ENCODE peak calls at places on chromosomes 12 and 14, in seven cellular contexts. B, J, C, U, Z, M and X are unnamed samples.

GRCh38 chr12:131084341-131085011 is 130.8 kb downstream of the ADGRD1 start:
- DNase-seq in B (peak), U (no peak), Z (no peak), C (no peak), J (no peak), M (no peak), X (peak)

GRCh38 chr12:45327823-45328383 is 112.0 kb downstream of the ANO6 start:
- DNase-seq in B (no peak), J (no peak), U (no peak), C (no peak), Z (no peak), M (no peak), X (no peak)

GRCh38 chr12:51975196-51975595 is 23.7 kb downstream of the ACVR1B start:
- DNase-seq in C (no peak), B (no peak), U (no peak), J (no peak), Z (no peak), M (no peak), X (no peak)

GRCh38 chr12:68222336-68222735 is 3.3 kb downstream of the IL26 start:
- DNase-seq in M (no peak), J (no peak), C (no peak), Z (no peak), U (no peak), B (no peak), X (no peak)

GRCh38 chr12:99911076-99911475 is 73.7 kb downstream of the ANKS1B start:
- DNase-seq in B (no peak), Z (no peak), J (no peak), U (no peak), C (peak), M (peak), X (no peak)

GRCh38 chr14:25351269-25351668 is 301.3 kb upstream of the STXBP6 start:
- DNase-seq in Z (no peak), B (no peak), U (no peak), J (no peak), M (no peak), C (no peak), X (no peak)

GRCh38 chr14:73472182-73473114 is 14.1 kb upstream of the NUMB start:
- DNase-seq in C (no peak), B (no peak), Z (no peak), J (no peak), U (peak), M (peak), X (no peak)

GRCh38 chr12:16611146-16611545 is 5.2 kb upstream of the LMO3 start:
- DNase-seq in M (no peak), J (no peak), B (no peak), Z (no peak), C (no peak), U (no peak), X (no peak)

GRCh38 chr14:34347683-34348082 is 114.4 kb downstream of the SPTSSA start:
- DNase-seq in B (no peak), J (no peak), M (no peak), U (no peak), C (no peak), Z (no peak), X (no peak)

DNA sequence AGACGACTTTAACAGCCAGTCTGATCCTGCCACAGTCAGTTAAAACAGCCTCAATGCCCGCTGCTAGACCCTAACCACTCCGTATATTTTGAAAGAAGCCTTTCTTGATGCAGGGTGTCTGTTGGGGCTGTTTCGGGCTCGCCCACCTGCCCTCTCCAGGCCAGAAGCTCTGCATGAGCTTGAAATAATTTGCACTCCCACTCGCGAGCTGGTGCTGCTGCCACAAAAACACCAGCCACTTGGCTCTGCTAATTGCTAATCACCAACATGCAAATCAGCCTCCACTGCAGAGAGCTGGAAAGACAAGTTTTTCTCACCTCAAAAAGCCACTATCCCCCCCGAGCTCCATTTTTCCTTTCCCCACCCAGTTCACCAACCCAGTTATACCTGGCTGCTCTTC is 15.5 kb downstream of the BAZ2A start:
- DNase-seq in M (no peak), Z (no peak), C (no peak), J (no peak), U (no peak), B (no peak), X (no peak)
- H3K4me3 ChIP-seq in M (no peak), Z (no peak), C (no peak), J (no peak), U (no peak), B (no peak), X (no peak)

DNA sequence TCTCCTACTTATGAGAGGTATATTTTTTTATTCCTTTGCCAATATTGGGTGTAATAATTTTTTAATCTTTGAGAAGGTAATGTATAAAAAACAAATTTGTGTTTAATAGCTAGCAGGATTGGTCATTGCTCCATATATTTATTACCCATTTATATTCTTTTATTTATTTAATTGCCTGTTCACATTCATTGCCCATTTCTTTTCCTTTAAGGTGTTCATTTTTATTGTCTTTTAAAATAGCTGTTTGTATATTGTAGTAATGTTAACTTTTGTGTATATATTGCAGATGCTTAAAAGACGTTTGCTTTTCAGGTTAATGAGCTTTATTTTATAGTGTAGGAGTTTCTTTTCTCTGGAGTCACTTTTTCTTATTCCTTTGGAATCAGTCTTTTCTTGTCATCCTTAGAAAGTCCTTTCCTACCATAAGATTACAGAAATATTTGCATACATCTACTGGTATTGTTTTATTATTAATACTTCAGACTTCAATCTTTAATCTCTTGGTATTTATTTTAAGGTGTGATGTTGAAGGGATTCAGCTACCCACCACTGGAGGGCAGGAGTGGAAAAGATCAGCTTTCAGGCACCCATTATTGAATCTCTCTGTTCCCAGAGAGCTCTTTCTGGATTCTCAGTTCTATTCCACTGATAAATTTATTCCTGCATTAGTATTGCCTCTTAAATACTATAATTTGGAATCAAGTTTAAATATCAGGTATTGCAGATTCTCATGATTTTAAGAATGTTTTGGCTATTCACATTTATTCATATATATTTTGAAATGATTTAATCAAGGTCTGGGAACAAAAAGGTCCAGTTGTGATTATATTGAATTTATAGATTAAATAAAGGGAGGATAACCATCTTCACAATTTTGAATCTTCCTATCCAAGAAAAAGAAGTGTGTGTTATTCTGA is 17.3 kb downstream of the PPM1A start:
- DNase-seq in J (no peak), U (peak), C (no peak), Z (no peak), M (no peak), B (no peak), X (no peak)
- TF ChIP-seq CTCF in J (peak), U (peak), C (no peak), Z (peak), M (peak), B (no peak), X (peak)

GRCh38 chr12:6345319-6346071 is 3.6 kb upstream of the TNFRSF1A start:
- DNase-seq in Z (no peak), J (no peak), M (peak), U (peak), B (no peak), C (no peak), X (no peak)

GRCh38 chr12:6343518-6343917 is 1.6 kb upstream of the TNFRSF1A start:
- DNase-seq in Z (no peak), J (no peak), M (no peak), B (no peak), U (no peak), C (no peak), X (no peak)

GRCh38 chr12:6347367-6348338 is 5.8 kb upstream of the TNFRSF1A start:
- DNase-seq in C (peak), U (no peak), B (no peak), Z (no peak), J (no peak), M (no peak), X (no peak)

GRCh38 chr12:6346235-6346832 is 4.5 kb upstream of the TNFRSF1A start:
- DNase-seq in B (no peak), C (no peak), M (no peak), Z (no peak), J (no peak), U (no peak), X (no peak)

DNA sequence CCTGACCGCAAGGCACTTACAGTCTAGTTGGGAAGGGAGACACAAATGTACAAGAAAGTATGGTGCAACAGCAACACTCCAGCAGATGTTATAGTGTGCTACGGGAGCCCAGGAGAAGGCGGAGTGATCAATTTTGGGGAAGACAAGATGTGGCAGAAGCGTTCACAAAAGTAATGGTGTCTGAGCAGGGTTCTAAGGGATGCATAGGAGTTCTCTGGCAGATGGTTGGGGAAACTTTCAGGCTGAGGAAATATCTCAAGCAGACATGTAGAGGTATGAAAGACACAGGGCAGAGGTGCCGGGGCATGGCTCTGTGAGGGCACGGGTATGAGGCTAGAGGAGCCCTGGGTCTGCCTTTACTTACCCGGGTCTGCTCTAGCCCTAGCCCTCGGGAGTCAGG is 5.1 kb upstream of the TNFRSF1A start:
- DNase-seq in J (no peak), U (no peak), B (no peak), M (no peak), Z (no peak), C (no peak), X (no peak)
- H3K27ac ChIP-seq in J (peak), U (no peak), B (peak), M (no peak), Z (peak), C (peak), X (peak)

GRCh38 chr14:61174395-61175386 is 106.4 kb downstream of the TMEM30B start:
- DNase-seq in C (no peak), M (no peak), J (no peak), B (no peak), U (no peak), Z (no peak), X (no peak)
- H3K4me3 ChIP-seq in C (no peak), M (no peak), J (no peak), B (no peak), U (no peak), Z (no peak), X (no peak)

GRCh38 chr12:65944637-65945036 is 120.4 kb downstream of the HMGA2 start:
- DNase-seq in J (no peak), C (no peak), U (no peak), Z (no peak), M (no peak), B (no peak), X (no peak)

GRCh38 chr12:65941388-65941787 is 117.1 kb downstream of the HMGA2 start:
- DNase-seq in B (no peak), J (no peak), M (peak), C (no peak), U (no peak), Z (no peak), X (no peak)

GRCh38 chr12:65945457-65945856 is 121.2 kb downstream of the HMGA2 start:
- DNase-seq in U (no peak), M (no peak), C (no peak), B (no peak), J (no peak), Z (no peak), X (no peak)

GRCh38 chr12:65940744-65941143 is 116.5 kb downstream of the HMGA2 start:
- DNase-seq in U (no peak), B (no peak), C (no peak), Z (no peak), J (no peak), M (no peak), X (no peak)

GRCh38 chr12:65943388-65944137 is 119.3 kb downstream of the HMGA2 start:
- DNase-seq in C (no peak), U (no peak), M (no peak), B (no peak), J (no peak), Z (no peak), X (no peak)
- TF ChIP-seq CTCF in C (no peak), U (peak), M (peak), B (no peak), J (no peak), Z (no peak), X (no peak)